ENCODE peak calls at places on chromosomes 13 and 19, in five cellular contexts. J is tibial nerve, F is cardiac fibroblast, R is NCI-H69, O is lower leg skin. Z is an unnamed sample.

GRCh38 chr13:81713201-81713600 is 1372.3 kb upstream of the SPRY2 start:
- DNase-seq in J (no peak), F (no peak), R (no peak), O (no peak), Z (no peak)

GRCh38 chr19:32404939-32405430 is 585 bp upstream of the DPY19L3 start:
- DNase-seq in O (peak), F (peak), R (peak), J (peak), Z (peak)

GRCh38 chr19:29665215-29665825 is at the start of gene PLEKHF1:
- DNase-seq in O (peak), J (peak), R (peak), F (peak), Z (peak)

GRCh38 chr19:1383311-1384084 is at the start of gene NDUFS7:
- DNase-seq in J (peak), O (peak), F (peak), R (peak), Z (peak)

GRCh38 chr13:50613356-50613831 is 230.1 kb downstream of the DLEU7 start:
- DNase-seq in J (no peak), O (no peak), F (peak), R (no peak), Z (peak)

GRCh38 chr19:12867120-12868099 is 13.8 kb downstream of the DNASE2 start:
- DNase-seq in R (no peak), J (no peak), O (no peak), F (peak), Z (peak)

GRCh38 chr13:41547253-41548000 is 90.1 kb downstream of the RGCC start:
- DNase-seq in J (peak), O (peak), R (no peak), F (no peak), Z (peak)

GRCh38 chr19:30593975-30594925 is 222.1 kb downstream of the ZNF536 start:
- DNase-seq in F (no peak), O (no peak), J (no peak), R (no peak), Z (no peak)

GRCh38 chr13:27619711-27620376 is 485 bp downstream of the LNX2 start:
- DNase-seq in J (peak), O (no peak), R (peak), F (peak), Z (peak)

GRCh38 chr19:15453091-15453498 is 3.3 kb upstream of the WIZ start:
- DNase-seq in J (no peak), R (no peak), O (no peak), F (peak), Z (peak)

GRCh38 chr13:50268500-50268899 is 253.3 kb downstream of the KCNRG start:
- DNase-seq in O (no peak), R (peak), J (no peak), F (peak), Z (peak)

GRCh38 chr19:29665826-29666633 is 769 bp downstream of the PLEKHF1 start:
- DNase-seq in O (no peak), R (no peak), J (no peak), F (peak), Z (peak)

GRCh38 chr19:50794778-50795664 is 4.8 kb downstream of the ACP4 start:
- DNase-seq in O (no peak), F (no peak), R (peak), J (no peak), Z (no peak)

GRCh38 chr13:77180011-77180410 is 146.9 kb downstream of the MYCBP2 start:
- DNase-seq in J (no peak), O (no peak), F (no peak), R (no peak), Z (no peak)

GRCh38 chr19:53521373-53522202 is 16.4 kb upstream of the ZNF331 start:
- DNase-seq in J (no peak), F (no peak), R (peak), O (no peak), Z (no peak)

GRCh38 chr13:99655351-99656091 is 154.2 kb downstream of the TM9SF2 start:
- DNase-seq in R (peak), O (no peak), F (no peak), J (no peak), Z (peak)

GRCh38 chr13:92721610-92722009 is 505.0 kb upstream of the GPC6 start:
- DNase-seq in J (no peak), O (no peak), R (peak), F (no peak), Z (no peak)

Z was measured in AG08395.